ENCODE peak calls at places on chromosomes 2 and 18, in nine cellular contexts. One of them, this sample, is unnamed.

GRCh38 chr2:11980809-11981208 is 234.4 kb downstream of the LPIN1 start:
- DNase-seq in A549: no peak
- DNase-seq in GM20000: no peak
- DNase-seq in HTR-8/SVneo: no peak
- DNase-seq in nucleus accumbens: no peak
- DNase-seq in hypothalamus: no peak
- DNase-seq in effector memory CD8-positive, alpha-beta T cell: no peak
- DNase-seq in activated CD8-positive, alpha-beta memory T cell treated with anti-CD3 and anti-CD28 coated beads, Interleukin-2, amount 50 U/mL, for 48 hours: no peak
- DNase-seq in T-helper 2 cell: no peak
- DNase-seq in this sample: no peak

GRCh38 chr2:47569658-47570398 is 166.9 kb downstream of the MSH2 start:
- DNase-seq in nucleus accumbens: no peak
- DNase-seq in activated CD8-positive, alpha-beta memory T cell treated with anti-CD3 and anti-CD28 coated beads, Interleukin-2, amount 50 U/mL, for 48 hours: peak
- DNase-seq in T-helper 2 cell: no peak
- DNase-seq in hypothalamus: no peak
- DNase-seq in effector memory CD8-positive, alpha-beta T cell: no peak
- DNase-seq in A549: no peak
- DNase-seq in HTR-8/SVneo: no peak
- DNase-seq in GM20000: peak
- DNase-seq in this sample: no peak

GRCh38 chr2:19812166-19812565 is 89.6 kb downstream of the TTC32 start:
- DNase-seq in T-helper 2 cell: no peak
- DNase-seq in HTR-8/SVneo: no peak
- DNase-seq in GM20000: no peak
- DNase-seq in A549: no peak
- DNase-seq in effector memory CD8-positive, alpha-beta T cell: no peak
- DNase-seq in hypothalamus: no peak
- DNase-seq in activated CD8-positive, alpha-beta memory T cell treated with anti-CD3 and anti-CD28 coated beads, Interleukin-2, amount 50 U/mL, for 48 hours: no peak
- DNase-seq in nucleus accumbens: no peak
- DNase-seq in this sample: no peak

GRCh38 chr2:152710713-152711112 is 6.5 kb downstream of the PRPF40A start:
- DNase-seq in HTR-8/SVneo: no peak
- DNase-seq in A549: no peak
- DNase-seq in nucleus accumbens: no peak
- DNase-seq in hypothalamus: no peak
- DNase-seq in T-helper 2 cell: no peak
- DNase-seq in activated CD8-positive, alpha-beta memory T cell treated with anti-CD3 and anti-CD28 coated beads, Interleukin-2, amount 50 U/mL, for 48 hours: no peak
- DNase-seq in effector memory CD8-positive, alpha-beta T cell: no peak
- DNase-seq in GM20000: no peak
- DNase-seq in this sample: no peak

GRCh38 chr2:118850171-118850900 is 2.9 kb upstream of the EN1 start:
- DNase-seq in activated CD8-positive, alpha-beta memory T cell treated with anti-CD3 and anti-CD28 coated beads, Interleukin-2, amount 50 U/mL, for 48 hours: no peak
- DNase-seq in nucleus accumbens: no peak
- DNase-seq in hypothalamus: no peak
- DNase-seq in T-helper 2 cell: no peak
- DNase-seq in GM20000: peak
- DNase-seq in A549: no peak
- DNase-seq in HTR-8/SVneo: no peak
- DNase-seq in effector memory CD8-positive, alpha-beta T cell: no peak
- DNase-seq in this sample: no peak

GRCh38 chr2:223753940-223754339 is 83.4 kb downstream of the AP1S3 start:
- DNase-seq in nucleus accumbens: no peak
- DNase-seq in activated CD8-positive, alpha-beta memory T cell treated with anti-CD3 and anti-CD28 coated beads, Interleukin-2, amount 50 U/mL, for 48 hours: no peak
- DNase-seq in HTR-8/SVneo: no peak
- DNase-seq in T-helper 2 cell: no peak
- DNase-seq in GM20000: no peak
- DNase-seq in effector memory CD8-positive, alpha-beta T cell: no peak
- DNase-seq in A549: no peak
- DNase-seq in hypothalamus: no peak
- DNase-seq in this sample: no peak

GRCh38 chr18:24986611-24987270 is 365.2 kb downstream of the ZNF521 start:
- DNase-seq in T-helper 2 cell: no peak
- DNase-seq in nucleus accumbens: no peak
- DNase-seq in activated CD8-positive, alpha-beta memory T cell treated with anti-CD3 and anti-CD28 coated beads, Interleukin-2, amount 50 U/mL, for 48 hours: no peak
- DNase-seq in HTR-8/SVneo: no peak
- DNase-seq in hypothalamus: no peak
- DNase-seq in A549: no peak
- DNase-seq in effector memory CD8-positive, alpha-beta T cell: no peak
- DNase-seq in GM20000: no peak
- DNase-seq in this sample: no peak

GRCh38 chr2:108542071-108542470 is 7.8 kb downstream of the LIMS1 start:
- DNase-seq in hypothalamus: no peak
- DNase-seq in T-helper 2 cell: no peak
- DNase-seq in effector memory CD8-positive, alpha-beta T cell: no peak
- DNase-seq in HTR-8/SVneo: no peak
- DNase-seq in A549: no peak
- DNase-seq in GM20000: no peak
- DNase-seq in activated CD8-positive, alpha-beta memory T cell treated with anti-CD3 and anti-CD28 coated beads, Interleukin-2, amount 50 U/mL, for 48 hours: no peak
- DNase-seq in nucleus accumbens: no peak
- DNase-seq in this sample: no peak

GRCh38 chr2:49028101-49028500 is 126.2 kb downstream of the FSHR start:
- DNase-seq in T-helper 2 cell: no peak
- DNase-seq in effector memory CD8-positive, alpha-beta T cell: no peak
- DNase-seq in nucleus accumbens: no peak
- DNase-seq in HTR-8/SVneo: no peak
- DNase-seq in A549: no peak
- DNase-seq in hypothalamus: no peak
- DNase-seq in activated CD8-positive, alpha-beta memory T cell treated with anti-CD3 and anti-CD28 coated beads, Interleukin-2, amount 50 U/mL, for 48 hours: no peak
- DNase-seq in GM20000: peak
- DNase-seq in this sample: no peak

GRCh38 chr2:166384774-166385173 is 9.0 kb upstream of the SCN9A start:
- DNase-seq in hypothalamus: no peak
- DNase-seq in HTR-8/SVneo: no peak
- DNase-seq in activated CD8-positive, alpha-beta memory T cell treated with anti-CD3 and anti-CD28 coated beads, Interleukin-2, amount 50 U/mL, for 48 hours: no peak
- DNase-seq in nucleus accumbens: no peak
- DNase-seq in A549: no peak
- DNase-seq in T-helper 2 cell: no peak
- DNase-seq in GM20000: no peak
- DNase-seq in effector memory CD8-positive, alpha-beta T cell: no peak
- DNase-seq in this sample: no peak

GRCh38 chr2:64979744-64980143 is 9.5 kb upstream of the SLC1A4 start:
- DNase-seq in effector memory CD8-positive, alpha-beta T cell: no peak
- DNase-seq in GM20000: no peak
- DNase-seq in HTR-8/SVneo: no peak
- DNase-seq in A549: no peak
- DNase-seq in activated CD8-positive, alpha-beta memory T cell treated with anti-CD3 and anti-CD28 coated beads, Interleukin-2, amount 50 U/mL, for 48 hours: no peak
- DNase-seq in T-helper 2 cell: no peak
- DNase-seq in nucleus accumbens: no peak
- DNase-seq in hypothalamus: no peak
- DNase-seq in this sample: no peak

GRCh38 chr2:204225633-204226032 is 289.1 kb downstream of the ICOS start:
- DNase-seq in nucleus accumbens: no peak
- DNase-seq in T-helper 2 cell: no peak
- DNase-seq in hypothalamus: no peak
- DNase-seq in HTR-8/SVneo: no peak
- DNase-seq in effector memory CD8-positive, alpha-beta T cell: no peak
- DNase-seq in GM20000: no peak
- DNase-seq in activated CD8-positive, alpha-beta memory T cell treated with anti-CD3 and anti-CD28 coated beads, Interleukin-2, amount 50 U/mL, for 48 hours: no peak
- DNase-seq in A549: no peak
- DNase-seq in this sample: no peak